ENCODE peak calls at places on chromosomes 13 and 19, in four cellular contexts. O, G, Q and U are unnamed samples.

GRCh38 chr13:75016225-75016624 is 465.7 kb downstream of the TBC1D4 start:
- DNase-seq in O (no peak), G (no peak), Q (no peak), U (no peak)

GRCh38 chr19:29715695-29716581 is 877 bp upstream of the C19orf12 start:
- DNase-seq in O (no peak), G (no peak), Q (peak; percentile 50), U (peak; percentile 35)

GRCh38 chr19:11414544-11414943 is 4.6 kb downstream of the RGL3 start:
- DNase-seq in O (no peak), G (no peak), Q (no peak), U (no peak)

GRCh38 chr13:34469212-34469983 is 472.7 kb upstream of the NBEA start:
- DNase-seq in O (no peak), G (no peak), Q (no peak), U (peak; percentile 41)

GRCh38 chr19:15398501-15399233 is 19.1 kb upstream of the AKAP8 start:
- DNase-seq in O (no peak), G (no peak), Q (no peak), U (no peak)

GRCh38 chr13:56909896-56910600 is 230.7 kb upstream of the PRR20A start:
- DNase-seq in O (no peak), G (no peak), Q (no peak), U (no peak)

GRCh38 chr13:68719815-68720214 is 1387.8 kb upstream of the ATXN8OS start:
- DNase-seq in O (no peak), G (no peak), Q (no peak), U (no peak)

GRCh38 chr19:57813919-57814504 is 701 bp downstream of the ZNF552 start:
- DNase-seq in O (no peak), G (no peak), Q (peak; percentile 34), U (no peak)

GRCh38 chr13:31172535-31172934 is 10.8 kb upstream of the HSPH1 start:
- DNase-seq in O (no peak), G (peak; percentile 49), Q (no peak), U (peak; percentile 91)

GRCh38 chr13:99191900-99192399 is 8.7 kb upstream of the UBAC2 start:
- DNase-seq in O (peak; percentile 16), G (peak; percentile 27), Q (no peak), U (peak; percentile 66)

GRCh38 chr19:47109541-47110375 is 3.8 kb downstream of the ZC3H4 start:
- DNase-seq in O (no peak), G (no peak), Q (peak; percentile 52), U (peak; percentile 58)

GRCh38 chr19:42076375-42076944 is 494 bp downstream of the ZNF574 start:
- DNase-seq in O (no peak), G (no peak), Q (peak; percentile 65), U (no peak)

GRCh38 chr13:39484506-39485313 is 118.3 kb downstream of the LHFPL6 start:
- DNase-seq in O (no peak), G (no peak), Q (no peak), U (peak; percentile 84)

GRCh38 chr13:112981361-112981905 is 12.4 kb downstream of the MCF2L start:
- DNase-seq in O (no peak), G (no peak), Q (no peak), U (no peak)

GRCh38 chr19:574658-575526 is 2.5 kb downstream of the BSG start:
- DNase-seq in O (peak; percentile 77), G (no peak), Q (peak; percentile 16), U (peak; percentile 54)

GRCh38 chr19:31418055-31418454 is 68.8 kb upstream of the TSHZ3 start:
- DNase-seq in O (no peak), G (no peak), Q (peak; percentile 77), U (no peak)

GRCh38 chr19:48835734-48836088 is 580 bp downstream of the HSD17B14 start:
- DNase-seq in O (peak; percentile 95), G (no peak), Q (peak; percentile 98), U (peak; percentile 85)

GRCh38 chr19:46717716-46718143 is 816 bp upstream of the PRKD2 start:
- DNase-seq in O (no peak), G (no peak), Q (no peak), U (no peak)

DNA sequence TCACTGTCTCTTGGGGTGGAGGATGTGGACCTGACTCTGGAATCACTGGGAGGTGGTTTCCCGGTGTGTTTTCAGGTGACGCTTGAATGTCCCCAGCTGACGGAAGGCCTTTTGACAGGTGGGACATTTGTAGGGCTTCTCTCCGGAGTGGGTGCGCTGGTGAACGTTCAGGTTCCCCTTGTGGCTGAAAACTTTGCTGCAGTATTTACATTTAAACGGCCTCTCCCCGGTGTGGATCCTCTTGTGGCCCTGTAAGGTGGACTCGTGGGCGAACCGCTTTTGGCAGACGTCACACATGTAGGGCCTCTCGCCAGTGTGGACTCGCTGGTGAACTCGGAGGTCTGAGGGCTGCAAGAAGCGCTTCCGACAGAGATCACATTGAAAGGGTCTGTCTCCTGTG is 7.8 kb downstream of the ZSCAN5B start:
- DNase-seq in O (peak; percentile 8), G (no peak), Q (peak; percentile 56), U (no peak)
- TF ChIP-seq CTCF in O (peak; percentile 21), G (no peak), Q (peak; percentile 23), U (no peak)

GRCh38 chr19:19540707-19541515 is 2.8 kb downstream of the CILP2 start:
- DNase-seq in O (peak; percentile 76), G (no peak), Q (peak; percentile 99), U (no peak)
- H3K4me3 ChIP-seq in O (no peak overlapping the region), G (peak overlapping the region; percentile 18), Q (peak overlapping the region; percentile 74), U (no peak overlapping the region)

DNA sequence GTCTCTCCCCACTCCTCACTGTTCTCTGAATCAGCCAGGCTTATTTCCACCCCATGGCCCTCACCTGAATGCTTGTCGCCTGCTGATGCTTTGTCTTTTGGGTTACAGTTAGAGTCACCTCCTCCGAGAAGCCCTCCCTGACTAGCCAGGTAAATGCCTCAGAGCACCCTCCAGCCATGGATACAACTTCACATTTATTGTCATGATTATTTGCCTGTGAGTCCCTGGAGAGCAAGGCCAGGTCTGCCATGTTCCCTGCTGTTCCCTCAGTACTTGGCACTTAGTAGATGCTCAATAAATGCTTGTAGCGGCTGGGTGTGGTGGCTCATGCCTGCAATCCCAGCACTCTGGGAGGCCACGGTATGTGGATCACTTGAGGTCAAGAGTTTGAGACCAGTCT is 3.7 kb upstream of the PDE4C start:
- DNase-seq in O (no peak), G (no peak), Q (no peak), U (no peak)
- TF ChIP-seq CTCF in O (no peak), G (no peak), Q (no peak), U (no peak)

DNA sequence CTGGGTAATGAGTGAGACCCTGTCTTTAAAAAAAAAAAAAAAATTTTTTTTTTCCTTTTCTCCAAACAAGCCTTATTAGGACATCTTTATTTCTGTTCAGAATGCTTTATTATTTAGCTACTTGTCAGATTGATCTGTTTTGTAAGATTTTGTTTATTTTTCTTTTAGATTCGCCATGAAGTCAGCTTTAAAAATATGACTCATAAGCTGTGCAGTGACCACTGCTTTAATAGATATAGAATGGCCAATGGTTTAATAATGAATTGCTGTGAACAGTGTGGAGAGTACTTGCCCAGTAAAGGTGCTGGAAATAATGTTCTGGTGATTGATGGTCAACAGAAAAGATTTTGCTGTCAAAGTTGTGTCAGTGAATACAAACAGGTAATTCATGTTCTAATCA is 47.7 kb downstream of the ZMYM2 start:
- DNase-seq in O (no peak), G (peak; percentile 16), Q (no peak), U (peak; percentile 5)
- H3K4me3 ChIP-seq in O (no peak overlapping the region), G (no peak overlapping the region), Q (no peak overlapping the region), U (no peak overlapping the region)

GRCh38 chr19:5534787-5535586 is 32.8 kb downstream of the TINCR start:
- DNase-seq in O (no peak), G (no peak), Q (peak; percentile 51), U (peak; percentile 6)
- TF ChIP-seq CTCF in O (peak; percentile 72), G (peak; percentile 39), Q (peak; percentile 84), U (peak; percentile 45)

GRCh38 chr19:3639479-3639878 is 12.9 kb upstream of the CACTIN start:
- DNase-seq in O (no peak), G (no peak), Q (no peak), U (no peak)
- H3K4me3 ChIP-seq in O (no peak overlapping the region), G (no peak overlapping the region), Q (no peak overlapping the region), U (no peak overlapping the region)

GRCh38 chr19:5897189-5897969 is 6.2 kb downstream of the NDUFA11 start:
- DNase-seq in O (no peak), G (no peak), Q (peak; percentile 47), U (no peak)
- TF ChIP-seq CTCF in O (peak; percentile 21), G (no peak), Q (peak; percentile 35), U (no peak)